ENCODE peak calls at places on chromosomes 11 and 22, in nine cellular contexts. X, H, R, I, Y, B, K, T and L are unnamed samples.

GRCh38 chr22:36343070-36343719 is 44.6 kb downstream of the MYH9 start:
- DNase-seq in I (no peak), Y (no peak), B (no peak), X (no peak), K (no peak), R (no peak), H (no peak), T (no peak), L (no peak)

GRCh38 chr11:126878892-126879291 is 121.7 kb downstream of the KIRREL3 start:
- DNase-seq in T (no peak), Y (no peak), B (no peak), R (no peak), X (no peak), K (no peak), I (no peak), H (no peak), L (no peak)

GRCh38 chr11:116427903-116428637 is 344.7 kb downstream of the BUD13 start:
- DNase-seq in K (no peak), T (no peak), B (peak), X (no peak), H (no peak), R (no peak), Y (no peak), I (no peak), L (no peak)

GRCh38 chr11:65489706-65490310 is 9.0 kb upstream of the MALAT1 start:
- DNase-seq in Y (no peak), I (peak), R (peak), X (peak), B (no peak), T (no peak), K (no peak), H (no peak), L (no peak)

GRCh38 chr11:78961938-78962701 is 387.5 kb upstream of the NARS2 start:
- DNase-seq in I (no peak), R (no peak), X (peak), T (no peak), H (peak), K (no peak), B (no peak), Y (no peak), L (peak)

GRCh38 chr11:64165842-64166635 is at the start of gene MACROD1:
- DNase-seq in K (peak), I (peak), H (no peak), T (peak), B (peak), R (peak), Y (peak), X (peak), L (peak)

GRCh38 chr11:10930224-10930960 is 72.5 kb upstream of the ZBED5 start:
- DNase-seq in I (no peak), B (no peak), X (peak), T (no peak), R (no peak), H (no peak), Y (peak), K (no peak), L (no peak)

GRCh38 chr11:100687032-100687629 is at the start of gene ARHGAP42:
- DNase-seq in B (peak), K (peak), Y (peak), R (peak), T (peak), H (no peak), X (peak), I (peak), L (peak)

GRCh38 chr11:116740741-116741140 is 32.0 kb downstream of the BUD13 start:
- DNase-seq in X (no peak), T (no peak), Y (no peak), K (no peak), B (no peak), R (no peak), H (no peak), I (no peak), L (no peak)

GRCh38 chr11:10528121-10528520 is 12.9 kb downstream of the RNF141 start:
- DNase-seq in Y (no peak), I (no peak), B (no peak), H (no peak), K (no peak), X (peak), T (no peak), R (no peak), L (no peak)

GRCh38 chr11:119745776-119746535 is 17.0 kb upstream of the NECTIN1 start:
- DNase-seq in X (no peak), I (no peak), R (no peak), H (no peak), B (no peak), K (no peak), Y (no peak), T (no peak), L (no peak)

GRCh38 chr11:69335461-69336386 is 41.8 kb downstream of the MYEOV start:
- DNase-seq in K (no peak), T (no peak), Y (no peak), X (no peak), I (no peak), R (no peak), B (no peak), H (no peak), L (no peak)

GRCh38 chr22:46971776-46972150 is 209.3 kb downstream of the TBC1D22A start:
- DNase-seq in K (no peak), H (no peak), Y (no peak), I (no peak), B (no peak), X (no peak), T (no peak), R (no peak), L (no peak)

GRCh38 chr11:134951305-134951700 is 539.3 kb upstream of the B3GAT1 start:
- DNase-seq in X (peak), I (peak), Y (no peak), B (no peak), K (no peak), T (no peak), R (no peak), H (peak), L (no peak)

GRCh38 chr22:26835929-26836528 is 178.6 kb downstream of the MIAT start:
- DNase-seq in Y (no peak), H (no peak), R (no peak), B (peak), X (peak), T (no peak), I (peak), K (peak), L (no peak)

GRCh38 chr22:47161631-47162030 is 399.2 kb downstream of the TBC1D22A start:
- DNase-seq in K (no peak), B (no peak), T (no peak), X (peak), I (no peak), Y (no peak), H (no peak), R (no peak), L (no peak)

GRCh38 chr11:67264886-67265632 is 1.2 kb upstream of the GRK2 start:
- DNase-seq in Y (peak), I (no peak), H (no peak), K (no peak), B (no peak), R (no peak), T (no peak), X (no peak), L (no peak)

GRCh38 chr11:75469785-75470405 is 36.9 kb upstream of the KLHL35 start:
- DNase-seq in B (no peak), Y (no peak), I (no peak), X (no peak), K (no peak), R (no peak), H (no peak), T (no peak), L (no peak)

GRCh38 chr11:57476883-57477506 is 16.7 kb downstream of the RTN4RL2 start:
- DNase-seq in K (peak), H (no peak), Y (peak), B (peak), X (no peak), I (peak), R (peak), T (no peak), L (no peak)

GRCh38 chr11:32333335-32333991 is 101.9 kb downstream of the WT1 start:
- DNase-seq in X (peak), T (peak), H (peak), B (peak), Y (peak), R (peak), I (no peak), K (peak), L (peak)

GRCh38 chr11:100776212-100776896 is 89.3 kb downstream of the ARHGAP42 start:
- DNase-seq in X (peak), H (peak), I (peak), T (no peak), R (no peak), K (peak), B (peak), Y (no peak), L (no peak)

GRCh38 chr11:121810291-121810690 is 305.7 kb downstream of the BLID start:
- DNase-seq in H (no peak), Y (no peak), R (no peak), K (no peak), B (no peak), T (no peak), X (peak), I (peak), L (no peak)

GRCh38 chr11:11977206-11977938 is 31.1 kb downstream of the DKK3 start:
- DNase-seq in R (peak), K (peak), B (no peak), H (peak), I (peak), X (peak), Y (peak), T (peak), L (no peak)

GRCh38 chr11:60899021-60899936 is 7.1 kb downstream of the PRPF19 start:
- DNase-seq in Y (no peak), R (no peak), K (peak), I (peak), X (peak), H (no peak), B (peak), T (no peak), L (no peak)

GRCh38 chr11:97786961-97787360 is 1233.8 kb upstream of the CNTN5 start:
- DNase-seq in I (no peak), H (no peak), T (no peak), X (no peak), K (no peak), B (no peak), Y (no peak), R (no peak), L (no peak)

GRCh38 chr11:2940166-2940929 is 11.1 kb upstream of the PHLDA2 start:
- DNase-seq in Y (peak), I (peak), R (peak), X (peak), B (peak), K (peak), T (peak), H (no peak), L (no peak)

GRCh38 chr11:10390375-10390774 is 64.7 kb upstream of the AMPD3 start:
- DNase-seq in T (no peak), R (no peak), H (no peak), B (no peak), X (no peak), Y (no peak), K (no peak), I (no peak), L (no peak)

GRCh38 chr11:77184136-77184860 is 56.3 kb downstream of the MYO7A start:
- DNase-seq in R (no peak), K (no peak), I (no peak), X (no peak), T (no peak), B (no peak), Y (no peak), H (no peak), L (no peak)

GRCh38 chr11:17406082-17406817 is 17.8 kb upstream of the KCNJ11 start:
- DNase-seq in T (no peak), I (no peak), B (no peak), Y (no peak), K (no peak), R (no peak), H (no peak), X (no peak), L (no peak)

GRCh38 chr22:40001800-40002577 is 7.2 kb downstream of the FAM83F start:
- DNase-seq in K (no peak), H (no peak), T (no peak), Y (no peak), B (no peak), X (no peak), I (no peak), R (no peak), L (no peak)

GRCh38 chr22:47307812-47308211 is 545.4 kb downstream of the TBC1D22A start:
- DNase-seq in I (no peak), K (no peak), B (no peak), T (no peak), Y (no peak), R (no peak), X (peak), H (no peak), L (no peak)

GRCh38 chr11:122741613-122742012 is 86.1 kb downstream of the UBASH3B start:
- DNase-seq in X (peak), T (peak), Y (peak), R (peak), B (no peak), H (no peak), K (no peak), I (no peak), L (no peak)

GRCh38 chr11:23573430-23573829 is 713.2 kb upstream of the CCDC179 start:
- DNase-seq in X (no peak), I (no peak), K (no peak), T (no peak), H (peak), B (no peak), Y (no peak), R (no peak), L (no peak)

GRCh38 chr11:44329472-44330230 is 19.7 kb upstream of the ALX4 start:
- DNase-seq in H (no peak), I (no peak), B (no peak), Y (no peak), R (no peak), X (no peak), T (no peak), K (no peak), L (no peak)

GRCh38 chr11:43638717-43639116 is 41.8 kb upstream of the HSD17B12 start:
- DNase-seq in I (no peak), Y (no peak), T (no peak), B (no peak), H (no peak), K (no peak), X (no peak), R (no peak), L (no peak)

GRCh38 chr11:116582621-116583020 is 190.2 kb downstream of the BUD13 start:
- DNase-seq in T (no peak), X (no peak), H (no peak), K (no peak), I (no peak), B (no peak), R (no peak), Y (no peak), L (no peak)

GRCh38 chr11:97461934-97462333 is 1072.1 kb downstream of the JRKL start:
- DNase-seq in T (no peak), Y (peak), H (no peak), I (no peak), X (no peak), R (peak), B (no peak), K (no peak), L (no peak)

GRCh38 chr22:44682556-44683168 is 19.3 kb upstream of the PRR5 start:
- DNase-seq in H (no peak), T (no peak), I (no peak), R (no peak), B (no peak), K (no peak), X (no peak), Y (no peak), L (no peak)

DNA sequence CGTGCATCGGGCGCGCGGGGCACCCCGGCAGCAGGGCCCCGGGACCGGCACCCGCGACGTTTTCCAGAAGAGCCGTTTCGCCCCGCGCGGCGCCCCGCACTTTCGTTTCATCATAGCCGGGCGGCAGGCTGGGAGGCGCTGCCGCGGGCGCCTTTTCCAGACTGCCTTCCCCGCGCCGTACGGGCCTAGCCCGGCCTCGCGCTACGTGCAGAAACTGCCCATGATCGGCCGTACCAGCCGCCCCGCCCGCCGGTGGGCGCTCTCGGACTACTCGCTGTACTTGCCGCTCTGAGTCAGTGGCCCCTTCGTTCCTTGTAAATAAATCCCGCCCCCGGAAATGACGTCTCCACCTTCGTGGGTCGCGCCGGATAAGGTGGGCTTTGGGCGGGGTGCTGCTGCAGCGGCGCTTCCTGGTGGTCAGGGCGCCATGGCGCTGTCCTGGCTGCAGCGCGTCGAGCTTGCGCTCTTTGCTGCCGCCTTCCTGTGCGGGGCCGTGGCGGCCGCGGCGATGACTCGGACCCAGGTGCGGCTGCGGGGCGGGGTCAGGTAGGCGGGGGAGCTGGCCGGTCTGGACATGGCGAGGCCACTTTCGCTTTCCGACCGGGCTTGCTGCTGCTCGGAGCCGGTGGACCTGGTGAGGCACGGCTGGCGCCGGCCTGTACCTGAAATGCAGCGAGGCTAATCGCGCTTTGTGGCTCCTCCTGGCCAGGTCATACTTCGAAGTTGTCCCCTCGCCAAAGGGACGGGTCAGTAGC is at the start of gene TMEM179B:
- DNase-seq in Y (peak), B (peak), H (peak), I (peak), K (peak), T (peak), X (peak), R (peak), L (peak)
- TF ChIP-seq CTCF in Y (no peak), B (peak), H (peak), I (no peak), K (no peak), T (peak), X (peak), R (peak), L (no peak)

DNA sequence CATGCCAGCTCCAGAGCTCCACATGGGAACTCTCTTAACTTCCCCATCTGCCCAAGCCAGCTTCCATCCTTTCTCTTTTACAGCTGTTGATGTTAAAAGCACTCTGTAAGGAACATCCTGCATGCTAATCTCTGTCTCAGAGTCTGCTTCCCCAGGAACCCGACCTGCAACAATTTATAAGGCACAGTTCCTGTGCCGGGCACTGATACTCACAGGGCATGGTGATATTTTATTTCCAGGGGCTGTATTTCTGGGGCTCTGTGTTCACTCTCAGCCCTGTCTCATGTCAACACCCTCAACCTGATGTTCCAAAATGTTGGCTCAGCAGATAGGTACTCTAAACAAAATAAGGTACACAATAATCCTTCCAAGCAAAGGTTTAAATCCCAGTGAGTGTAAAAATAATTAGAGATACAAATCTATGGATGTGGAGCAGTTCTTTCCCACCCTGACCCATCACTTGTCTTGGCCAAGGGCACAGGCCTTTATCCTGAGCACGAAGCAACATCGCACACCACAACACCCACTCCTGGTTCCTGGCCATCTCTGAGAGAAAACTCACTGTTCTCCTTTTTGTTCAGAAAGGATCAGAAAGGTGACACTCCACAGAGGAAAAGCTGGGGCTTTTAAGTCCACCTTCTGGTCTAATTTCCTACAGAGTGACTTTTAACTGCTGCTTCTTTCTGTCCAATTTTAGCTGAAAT is 44.8 kb upstream of the C11orf87 start:
- DNase-seq in X (no peak), B (no peak), R (no peak), K (no peak), T (no peak), H (no peak), I (no peak), Y (no peak), L (no peak)
- TF ChIP-seq CTCF in X (no peak), B (no peak), R (no peak), K (no peak), T (no peak), H (no peak), I (no peak), Y (no peak), L (no peak)

GRCh38 chr22:37515902-37516301 is 3.3 kb downstream of the CARD10 start:
- DNase-seq in K (no peak), I (no peak), T (no peak), B (no peak), R (no peak), X (no peak), H (no peak), Y (peak), L (no peak)

GRCh38 chr22:37518509-37519267 is 527 bp downstream of the CARD10 start:
- DNase-seq in Y (no peak), H (no peak), I (no peak), T (no peak), R (no peak), K (no peak), B (no peak), X (no peak), L (no peak)

GRCh38 chr22:37516456-37516855 is 2.8 kb downstream of the CARD10 start:
- DNase-seq in X (no peak), Y (no peak), H (no peak), I (no peak), T (no peak), K (no peak), R (no peak), B (no peak), L (no peak)

GRCh38 chr22:37519268-37520195 is at the start of gene CARD10:
- DNase-seq in H (no peak), X (no peak), K (peak), I (no peak), Y (no peak), B (peak), T (peak), R (peak), L (no peak)

GRCh38 chr22:37517826-37518450 is 1.3 kb downstream of the CARD10 start:
- DNase-seq in T (no peak), I (no peak), H (no peak), Y (no peak), B (no peak), X (no peak), K (no peak), R (no peak), L (no peak)
- TF ChIP-seq CTCF in T (no peak), I (no peak), H (no peak), Y (no peak), B (no peak), X (no peak), K (no peak), R (no peak), L (no peak)

GRCh38 chr22:50626314-50626855 is 1.6 kb downstream of the ARSA start:
- DNase-seq in K (no peak), Y (no peak), R (no peak), T (no peak), H (no peak), X (no peak), B (no peak), I (no peak), L (no peak)
- TF ChIP-seq CTCF in K (no peak), Y (no peak), R (no peak), T (no peak), H (no peak), X (no peak), B (no peak), I (no peak), L (no peak)

GRCh38 chr11:88281317-88281712 is 56.2 kb downstream of the CTSC start:
- DNase-seq in X (no peak), I (peak), B (peak), K (no peak), Y (no peak), R (no peak), H (no peak), T (no peak), L (no peak)
- TF ChIP-seq CTCF in X (peak), I (no peak), B (no peak), K (peak), Y (peak), R (no peak), H (no peak), T (no peak), L (no peak)

DNA sequence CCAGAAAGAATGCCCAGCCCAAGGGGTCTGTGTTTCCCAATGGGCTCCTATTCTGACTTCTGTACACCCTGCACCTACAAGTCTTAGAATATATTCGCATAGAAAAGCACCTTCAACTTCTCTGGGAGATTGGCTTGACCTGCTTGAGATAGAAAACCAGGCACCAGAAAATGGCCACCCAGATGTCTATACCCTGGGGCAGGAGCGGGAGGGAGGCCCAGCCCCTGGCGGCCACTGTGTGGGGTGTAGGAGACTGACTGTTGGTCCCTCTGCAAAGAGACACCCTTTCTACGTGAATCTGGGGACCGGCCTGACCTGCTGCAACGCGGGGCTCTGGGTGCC is 8.5 kb downstream of the DENND6B start:
- DNase-seq in R (no peak), H (no peak), Y (no peak), X (no peak), I (no peak), K (no peak), T (no peak), B (no peak), L (no peak)
- TF ChIP-seq CTCF in R (no peak), H (no peak), Y (no peak), X (no peak), I (peak), K (no peak), T (no peak), B (no peak), L (no peak)